ENCODE peak calls at places on chromosome 3, in four cellular contexts. L, J, S and U are unnamed samples. For H3K4me1 and H3K9me3, the result is how much of the 10 kb centered on the place peaks cover.

GRCh38 chr3:124444893-124445292 is 285.4 kb upstream of the UMPS start:
- DNase-seq in L (no peak), J (peak), S (no peak), U (no peak)

GRCh38 chr3:55621648-55622047 is 134.5 kb upstream of the WNT5A start:
- DNase-seq in L (peak), J (no peak), S (no peak), U (no peak)

GRCh38 chr3:20064796-20065564 is 24.7 kb downstream of the KAT2B start:
- DNase-seq in L (no peak), J (no peak), S (no peak), U (no peak)

GRCh38 chr3:158847466-158847849 is 45.6 kb downstream of the MFSD1 start:
- DNase-seq in L (peak), J (no peak), S (no peak), U (no peak)

GRCh38 chr3:176274161-176274560 is 923.1 kb downstream of the TBL1XR1 start:
- DNase-seq in L (no peak), J (no peak), S (no peak), U (no peak)

GRCh38 chr3:9770276-9770812 is 597 bp upstream of the CAMK1 start:
- DNase-seq in L (no peak), J (peak), S (no peak), U (peak)

GRCh38 chr3:183824761-183825379 is 507 bp downstream of the MAP6D1 start:
- DNase-seq in L (peak), J (peak), S (no peak), U (no peak)

GRCh38 chr3:46987485-46988401 is 8.3 kb downstream of the NBEAL2 start:
- DNase-seq in L (no peak), J (peak), S (peak), U (no peak)

GRCh38 chr3:65833761-65834505 is 204.8 kb downstream of the MAGI1 start:
- DNase-seq in L (peak), J (no peak), S (no peak), U (no peak)

GRCh38 chr3:186742618-186743335 is 25.6 kb downstream of the KNG1 start:
- DNase-seq in L (no peak), J (no peak), S (no peak), U (no peak)

DNA sequence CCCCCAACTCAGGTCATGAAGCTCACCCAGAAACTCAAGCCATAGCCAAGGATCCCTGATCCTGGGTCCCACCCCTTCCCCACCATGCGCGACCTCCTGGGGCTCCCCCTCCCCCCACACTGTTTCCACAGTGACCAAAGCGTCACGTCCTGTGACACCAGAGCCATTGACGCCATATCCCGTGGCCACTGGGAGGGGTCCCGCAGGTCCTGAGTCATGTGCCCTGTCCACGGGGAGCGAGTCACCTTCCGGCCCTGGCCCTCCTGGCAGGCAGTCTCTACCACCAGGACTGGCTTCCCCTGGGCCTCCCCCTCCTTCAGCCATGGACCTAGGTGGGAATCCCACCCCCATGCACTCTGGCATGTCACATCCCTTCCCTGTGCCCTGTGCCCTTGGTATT is 15.6 kb downstream of the SEMA3F start:
- DNase-seq in L (peak), J (no peak), S (no peak), U (peak)
- H3K4me1 ChIP-seq in L (under half), J (half or more), S (under half), U (under half)

GRCh38 chr3:64259646-64260045 is 34.4 kb upstream of the PRICKLE2 start:
- DNase-seq in L (peak), J (no peak), S (no peak), U (no peak)
- H3K27ac ChIP-seq in L (no peak), J (peak), S (no peak), U (no peak)

GRCh38 chr3:150743508-150743907 is 19.5 kb downstream of the SIAH2 start:
- DNase-seq in L (peak), J (no peak), S (no peak), U (no peak)
- H3K9me3 ChIP-seq in L (under half), J (under half), S (under half), U (under half)

GRCh38 chr3:152307829-152308474 is 39.2 kb downstream of the MBNL1 start:
- DNase-seq in L (peak), J (no peak), S (no peak), U (no peak)

GRCh38 chr3:152301745-152302181 is 33.0 kb downstream of the MBNL1 start:
- DNase-seq in L (no peak), J (no peak), S (no peak), U (no peak)

GRCh38 chr3:152305075-152305474 is 36.3 kb downstream of the MBNL1 start:
- DNase-seq in L (no peak), J (no peak), S (no peak), U (no peak)

GRCh38 chr3:152302521-152303021 is 33.8 kb downstream of the MBNL1 start:
- DNase-seq in L (peak), J (peak), S (peak), U (peak)

DNA sequence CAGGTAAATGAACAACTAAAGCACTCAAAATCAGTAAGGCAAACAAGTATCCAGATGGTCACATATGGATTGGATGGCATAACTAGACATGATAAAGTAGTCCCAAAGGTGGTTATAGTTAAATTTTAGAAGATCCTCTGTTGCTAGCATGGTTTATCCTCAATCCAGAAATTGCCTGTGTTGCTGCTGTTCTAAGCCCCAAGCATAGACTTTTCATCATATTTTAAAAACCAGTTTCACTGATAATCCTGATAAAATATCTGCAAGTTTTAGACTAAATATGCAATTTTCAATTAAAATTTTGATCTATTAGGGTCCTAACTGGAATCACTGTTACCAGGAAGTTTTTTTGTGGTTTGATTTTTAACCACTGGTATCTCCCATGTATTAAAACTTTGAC is 35.4 kb downstream of the MBNL1 start:
- DNase-seq in L (no peak), J (no peak), S (no peak), U (no peak)
- H3K4me1 ChIP-seq in L (under half), J (half or more), S (under half), U (under half)

GRCh38 chr3:11391172-11391879 is 119.1 kb downstream of the ATG7 start:
- DNase-seq in L (peak), J (no peak), S (no peak), U (no peak)
- H3K27ac ChIP-seq in L (no peak), J (peak), S (no peak), U (no peak)

DNA sequence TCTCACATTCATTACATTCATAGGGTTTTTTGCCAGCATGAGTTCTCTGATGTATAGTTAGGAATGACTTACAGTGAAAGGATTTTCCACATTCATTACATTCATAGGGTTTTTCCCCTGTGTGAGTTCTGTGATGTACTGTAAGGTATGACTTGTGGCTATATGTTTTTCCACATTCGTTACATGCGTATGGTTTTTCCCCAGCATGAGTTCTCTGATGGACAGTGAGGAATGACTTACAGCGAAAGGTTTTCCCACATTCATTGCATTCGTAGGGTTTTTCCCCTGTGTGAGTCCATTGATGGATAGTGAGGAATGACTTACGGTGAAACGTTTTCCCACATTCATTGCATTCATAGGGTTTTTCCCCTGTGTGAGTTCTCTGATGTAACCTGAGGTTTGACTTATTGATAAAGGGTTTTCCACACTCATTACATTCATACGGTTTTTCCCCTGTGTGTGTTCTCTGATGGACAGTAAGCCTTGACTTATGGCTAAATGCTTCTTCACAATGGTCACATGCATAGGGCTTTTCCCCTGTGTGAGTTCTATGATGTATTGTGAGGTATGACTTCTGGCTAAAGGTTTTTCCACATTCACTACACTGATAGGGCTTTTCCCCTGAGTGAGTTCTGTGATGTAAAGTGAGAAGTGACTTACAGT is 47.4 kb downstream of the ZNF717 start:
- DNase-seq in L (peak), J (no peak), S (no peak), U (no peak)
- H3K9me3 ChIP-seq in L (under half), J (under half), S (under half), U (under half)

DNA sequence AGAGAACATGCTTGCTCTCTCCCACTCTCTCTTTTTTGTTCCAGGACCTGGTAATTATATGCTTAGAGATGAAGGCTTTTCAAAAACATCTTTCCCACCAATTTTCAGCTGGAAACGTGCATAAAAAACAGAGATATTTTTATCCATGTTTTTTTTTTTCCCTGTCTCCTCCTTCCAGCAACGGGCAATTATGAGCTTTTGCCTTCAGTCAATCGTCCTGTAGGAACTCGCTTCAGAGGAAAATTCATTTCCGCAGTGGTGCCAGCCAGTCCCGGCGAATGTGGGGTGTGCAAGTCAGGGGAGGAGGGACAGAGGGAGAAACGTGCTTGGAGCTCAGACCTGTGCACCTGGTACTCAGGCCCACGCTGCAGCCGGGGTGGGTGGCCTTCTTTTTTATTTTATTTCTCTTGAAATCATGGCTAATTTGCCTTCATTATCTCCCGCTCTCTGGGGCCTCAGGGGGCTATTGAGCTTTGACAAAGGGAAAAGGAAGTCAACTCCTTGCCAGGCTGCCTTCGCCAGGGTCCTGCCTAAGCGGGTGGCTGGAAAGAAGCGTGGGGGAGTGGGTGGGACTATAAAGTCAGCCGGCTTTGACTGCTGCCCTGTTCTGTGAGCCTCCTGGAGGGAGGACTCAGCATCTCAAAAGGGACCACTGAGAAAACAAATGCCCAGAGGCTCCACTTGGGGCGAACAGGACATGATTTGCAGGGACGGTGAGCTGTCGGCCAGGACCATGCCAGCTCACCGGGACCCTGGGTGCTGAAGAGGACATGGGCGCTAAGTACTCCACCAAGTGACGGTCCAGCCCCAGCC is 5.6 kb downstream of the GRIP2 start:
- DNase-seq in L (no peak), J (no peak), S (no peak), U (no peak)
- H3K4me1 ChIP-seq in L (under half), J (under half), S (under half), U (under half)

DNA sequence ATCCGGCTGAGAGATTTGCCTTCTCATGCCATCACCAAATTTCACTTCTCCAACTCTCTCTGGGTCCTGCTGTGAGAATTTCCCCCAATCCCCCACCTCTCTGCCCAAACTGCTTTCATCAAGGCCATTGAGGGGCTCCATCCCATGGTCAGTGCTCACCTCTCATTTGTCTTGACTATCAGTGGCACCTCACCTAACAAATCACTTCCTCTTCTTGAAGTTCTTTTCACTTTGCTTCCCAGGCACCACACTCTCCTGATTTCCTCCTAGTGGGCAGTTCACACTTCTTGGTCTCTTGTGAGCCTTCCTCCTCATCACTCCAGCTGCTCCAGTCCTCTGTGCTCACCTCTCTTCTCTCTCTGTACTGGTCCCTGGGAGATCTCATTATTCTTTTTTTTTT is 169.6 kb downstream of the OPA1 start:
- DNase-seq in L (no peak), J (no peak), S (no peak), U (no peak)
- H3K27ac ChIP-seq in L (no peak), J (no peak), S (no peak), U (no peak)

GRCh38 chr3:61736506-61736905 is 175.1 kb downstream of the PTPRG start:
- DNase-seq in L (peak), J (no peak), S (no peak), U (no peak)

GRCh38 chr3:61730577-61731231 is 169.3 kb downstream of the PTPRG start:
- DNase-seq in L (no peak), J (no peak), S (no peak), U (no peak)

GRCh38 chr3:61734980-61735731 is 173.8 kb downstream of the PTPRG start:
- DNase-seq in L (no peak), J (no peak), S (no peak), U (no peak)

GRCh38 chr3:61733000-61733399 is 171.6 kb downstream of the PTPRG start:
- DNase-seq in L (no peak), J (no peak), S (no peak), U (no peak)

GRCh38 chr3:61733866-61734265 is 172.5 kb downstream of the PTPRG start:
- DNase-seq in L (no peak), J (no peak), S (no peak), U (no peak)
- H3K9me3 ChIP-seq in L (under half), J (under half), S (under half), U (under half)

GRCh38 chr3:71060536-71060935 is 523.0 kb downstream of the FOXP1 start:
- DNase-seq in L (no peak), J (no peak), S (no peak), U (no peak)
- H3K4me1 ChIP-seq in L (under half), J (half or more), S (under half), U (under half)